ENCODE peak calls at places on chromosomes 12 and 14, in seven cellular contexts. C, R, F, T, S, J and Q are unnamed samples.

GRCh38 chr12:75913502-75914110 is 118.0 kb downstream of the PHLDA1 start:
- DNase-seq in C (no peak), R (no peak), F (no peak), T (no peak), S (no peak), J (no peak), Q (no peak)

GRCh38 chr14:58755026-58755929 is 117.5 kb downstream of the DACT1 start:
- DNase-seq in C (no peak), R (no peak), F (no peak), T (no peak), S (no peak), J (no peak), Q (no peak)

GRCh38 chr12:57214398-57214781 is 2.2 kb upstream of the NXPH4 start:
- DNase-seq in C (peak; percentile 66), R (peak; percentile 82), F (peak; percentile 61), T (no peak), S (no peak), J (no peak), Q (peak; percentile 39)

GRCh38 chr12:101490286-101490920 is 15.3 kb downstream of the SPIC start:
- DNase-seq in C (peak; percentile 80), R (peak; percentile 66), F (no peak), T (no peak), S (peak; percentile 62), J (no peak), Q (no peak)

GRCh38 chr14:53924754-53925153 is 31.9 kb downstream of the BMP4 start:
- DNase-seq in C (peak; percentile 67), R (peak; percentile 73), F (no peak), T (no peak), S (peak; percentile 10), J (no peak), Q (peak; percentile 90)

GRCh38 chr14:50397461-50398196 is 948 bp upstream of the CDKL1 start:
- DNase-seq in C (no peak), R (no peak), F (peak; percentile 32), T (no peak), S (no peak), J (no peak), Q (peak; percentile 16)

GRCh38 chr12:77615331-77615730 is 215.4 kb upstream of the NAV3 start:
- DNase-seq in C (peak; percentile 35), R (no peak), F (no peak), T (no peak), S (peak; percentile 6), J (no peak), Q (peak; percentile 9)

GRCh38 chr12:75548879-75549278 is 37.5 kb upstream of the KRR1 start:
- DNase-seq in C (no peak), R (no peak), F (no peak), T (no peak), S (no peak), J (no peak), Q (no peak)

GRCh38 chr14:37094502-37094901 is 77.9 kb downstream of the SLC25A21 start:
- DNase-seq in C (no peak), R (no peak), F (no peak), T (no peak), S (no peak), J (no peak), Q (no peak)

GRCh38 chr14:64800000-64800399 is 79.7 kb downstream of the SPTB start:
- DNase-seq in C (peak; percentile 54), R (peak; percentile 23), F (no peak), T (no peak), S (peak; percentile 36), J (no peak), Q (peak; percentile 28)

GRCh38 chr14:21558703-21559063 is 21.2 kb downstream of the OR10G3 start:
- DNase-seq in C (no peak), R (no peak), F (no peak), T (no peak), S (no peak), J (no peak), Q (no peak)

GRCh38 chr12:103268831-103269514 is 226.8 kb downstream of the C12orf42 start:
- DNase-seq in C (no peak), R (no peak), F (no peak), T (no peak), S (no peak), J (no peak), Q (no peak)

GRCh38 chr12:30698346-30698745 is 2.7 kb upstream of the IPO8 start:
- DNase-seq in C (no peak), R (no peak), F (no peak), T (no peak), S (no peak), J (no peak), Q (no peak)

GRCh38 chr12:125064492-125064891 is 743 bp upstream of the AACS start:
- DNase-seq in C (no peak), R (no peak), F (no peak), T (no peak), S (no peak), J (no peak), Q (no peak)

GRCh38 chr12:96236221-96236822 is 42.1 kb downstream of the ELK3 start:
- DNase-seq in C (no peak), R (no peak), F (peak; percentile 49), T (no peak), S (no peak), J (no peak), Q (peak; percentile 85)

GRCh38 chr12:10070380-10070779 is 28.4 kb downstream of the CLEC1A start:
- DNase-seq in C (no peak), R (no peak), F (no peak), T (no peak), S (no peak), J (no peak), Q (no peak)

GRCh38 chr12:96908170-96908675 is 1.2 kb downstream of the NEDD1 start:
- DNase-seq in C (no peak), R (no peak), F (no peak), T (no peak), S (no peak), J (no peak), Q (no peak)

GRCh38 chr12:17661250-17661649 is 428.7 kb downstream of the RERGL start:
- DNase-seq in C (no peak), R (peak; percentile 16), F (no peak), T (no peak), S (no peak), J (no peak), Q (no peak)

GRCh38 chr14:25430808-25431207 is 380.9 kb upstream of the STXBP6 start:
- DNase-seq in C (no peak), R (no peak), F (no peak), T (no peak), S (no peak), J (no peak), Q (no peak)

GRCh38 chr14:25436906-25437305 is 387.0 kb upstream of the STXBP6 start:
- DNase-seq in C (no peak), R (no peak), F (no peak), T (no peak), S (no peak), J (no peak), Q (no peak)

DNA sequence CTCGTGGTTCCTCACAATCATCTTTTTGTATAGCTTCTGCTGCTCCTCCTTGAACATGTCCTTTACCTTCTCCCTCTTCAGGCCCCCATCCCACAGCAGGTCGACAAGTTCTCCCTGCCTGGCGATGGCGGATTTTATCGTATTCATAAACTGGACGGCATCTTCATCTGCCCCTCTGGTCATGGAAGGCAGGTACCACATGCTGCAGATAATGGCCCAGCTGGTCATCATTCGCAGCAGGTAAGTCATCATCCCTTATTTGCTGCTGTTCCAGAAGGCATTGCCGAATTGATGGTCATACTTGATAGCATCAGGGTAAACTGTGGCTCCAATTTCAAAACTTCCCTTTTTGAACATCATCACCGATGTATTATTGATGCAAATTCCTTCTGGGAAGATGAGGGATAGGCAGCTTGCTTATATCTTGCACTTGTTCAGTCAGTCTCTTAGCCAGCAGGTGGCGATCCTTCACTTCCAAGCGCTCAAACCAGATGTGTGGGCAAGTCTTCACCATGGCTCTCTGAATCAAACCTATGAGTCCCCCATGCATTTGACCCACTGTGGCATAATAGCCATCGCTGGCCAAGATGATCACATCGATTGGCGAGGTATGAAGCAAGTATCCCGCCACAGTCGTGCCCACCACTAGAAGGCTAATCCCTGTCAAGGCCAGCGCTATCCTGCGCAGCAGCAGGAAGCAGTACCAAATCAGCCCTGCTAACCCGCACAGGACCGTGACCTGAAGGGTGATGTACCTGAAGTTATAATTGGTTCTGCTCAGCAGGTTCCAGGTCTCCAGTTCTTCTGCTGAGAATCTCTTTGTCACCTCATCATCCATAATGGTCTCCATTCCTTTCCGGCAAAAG is 381.5 kb upstream of the STXBP6 start:
- DNase-seq in C (peak; percentile 5), R (peak; percentile 59), F (no peak), T (no peak), S (no peak), J (no peak), Q (no peak)
- TF ChIP-seq CTCF in C (no peak), R (peak; percentile 55), F (no peak), T (no peak), S (no peak), J (no peak), Q (no peak)

GRCh38 chr12:123267991-123268843 is 3.4 kb downstream of the CDK2AP1 start:
- DNase-seq in C (no peak), R (peak; percentile 20), F (no peak), T (no peak), S (no peak), J (no peak), Q (peak; percentile 25)

GRCh38 chr12:123269395-123269892 is 2.2 kb downstream of the CDK2AP1 start:
- DNase-seq in C (peak; percentile 62), R (peak; percentile 89), F (peak; percentile 66), T (peak; percentile 71), S (no peak), J (no peak), Q (peak; percentile 79)

GRCh38 chr12:123269980-123270379 is 1.7 kb downstream of the CDK2AP1 start:
- DNase-seq in C (no peak), R (peak; percentile 24), F (no peak), T (no peak), S (no peak), J (no peak), Q (no peak)

GRCh38 chr12:123267335-123267920 is 4.2 kb downstream of the CDK2AP1 start:
- DNase-seq in C (no peak), R (no peak), F (no peak), T (no peak), S (no peak), J (no peak), Q (no peak)

DNA sequence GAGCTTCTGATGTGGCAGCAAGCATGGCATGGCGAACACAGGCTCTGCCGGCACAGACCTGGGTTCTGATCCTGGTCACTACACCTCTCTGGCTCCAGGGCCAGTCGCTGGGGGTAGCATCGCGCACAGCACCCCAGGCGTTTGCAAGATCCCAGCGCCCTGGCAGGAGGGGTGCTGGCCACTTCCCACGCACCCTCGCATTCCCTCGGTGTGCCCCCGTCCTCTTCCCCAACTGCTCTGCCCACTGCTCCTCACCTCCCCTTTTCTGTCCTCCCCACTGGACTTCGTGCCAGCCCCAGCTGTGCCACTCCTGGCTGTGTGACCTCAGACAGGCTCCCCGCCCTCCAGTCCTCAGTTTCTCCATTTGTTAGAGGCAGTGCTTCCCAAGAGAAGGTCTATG is 2.8 kb downstream of the CDK2AP1 start:
- DNase-seq in C (no peak), R (no peak), F (no peak), T (no peak), S (no peak), J (no peak), Q (no peak)
- H3K4me3 ChIP-seq in C (peak overlapping the region; percentile 82), R (no peak overlapping the region), F (no peak overlapping the region), T (peak overlapping the region; percentile 82), S (no peak overlapping the region), J (no peak overlapping the region), Q (peak overlapping the region; percentile 80)

GRCh38 chr14:102592969-102593840 is 756 bp downstream of the RCOR1 start:
- DNase-seq in C (peak; percentile 52), R (peak; percentile 67), F (peak; percentile 37), T (peak; percentile 55), S (no peak), J (peak; percentile 24), Q (peak; percentile 33)
- TF ChIP-seq CTCF in C (peak; percentile 39), R (peak; percentile 28), F (no peak), T (peak; percentile 53), S (peak; percentile 4), J (no peak), Q (peak; percentile 35)

GRCh38 chr12:49105504-49106120 is 5.0 kb downstream of the LMBR1L start:
- DNase-seq in C (peak; percentile 46), R (no peak), F (no peak), T (no peak), S (no peak), J (no peak), Q (peak; percentile 42)
- H3K4me3 ChIP-seq in C (no peak overlapping the region), R (no peak overlapping the region), F (no peak overlapping the region), T (no peak overlapping the region), S (no peak overlapping the region), J (no peak overlapping the region), Q (no peak overlapping the region)